ENCODE peak calls at places on chromosome 1, in ten cellular contexts. G is NCI-H1105; M is KBM-7; V is 8988T; S is stimulated activated CD4-positive, alpha-beta T cell treated with anti-CD3 and anti-CD28 coated beads, Interleukin-12 subunit alpha, Interleukin-12 subunit beta, amount 100 ng/mL, for 4 hours; B is mesenteric fat pad; Q is ureter; L is iPS-NIHi11; I is RCC 7860; Y is activated CD4-positive, alpha-beta T cell treated with anti-CD3 and anti-CD28 coated beads, Interleukin-2, amount 10 ng/mL, durations not matched to agents 7 days and 5 days. F is an unnamed sample.

GRCh38 chr1:25743164-25744139 is 56.5 kb upstream of the SELENON start:
- DNase-seq in G (no peak), M (no peak), V (no peak), S (no peak), B (peak; percentile 93), Q (peak; percentile 85), L (no peak), I (no peak), Y (no peak), F (no peak)

GRCh38 chr1:80059940-80060339 is 1053.4 kb upstream of the ADGRL4 start:
- DNase-seq in G (no peak), M (peak; percentile 72), V (no peak), S (no peak), B (no peak), Q (no peak), L (no peak), I (no peak), Y (no peak), F (no peak)

GRCh38 chr1:117658676-117659075 is 52.8 kb downstream of the TENT5C start:
- DNase-seq in G (no peak), M (peak; percentile 34), V (no peak), S (peak; percentile 15), B (no peak), Q (no peak), L (no peak), I (no peak), Y (peak; percentile 90), F (peak; percentile 77)

GRCh38 chr1:14183312-14183711 is 415.2 kb upstream of the KAZN start:
- DNase-seq in G (no peak), M (no peak), V (no peak), S (no peak), B (no peak), Q (no peak), L (peak; percentile 10), I (no peak), Y (no peak), F (no peak)

GRCh38 chr1:30840904-30841598 is 67.5 kb downstream of the SDC3 start:
- DNase-seq in G (no peak), M (peak; percentile 55), V (no peak), S (no peak), B (no peak), Q (no peak), L (peak; percentile 50), I (no peak), Y (no peak), F (no peak)

GRCh38 chr1:234018816-234019215 is 114.3 kb downstream of the SLC35F3 start:
- DNase-seq in G (no peak), M (no peak), V (no peak), S (no peak), B (no peak), Q (no peak), L (no peak), I (no peak), Y (no peak), F (no peak)

GRCh38 chr1:199129247-199129646 is 490.4 kb downstream of the PTPRC start:
- DNase-seq in G (no peak), M (no peak), V (no peak), S (no peak), B (no peak), Q (no peak), L (no peak), I (peak; percentile 14), Y (no peak), F (no peak)

GRCh38 chr1:115229016-115229415 is 109.0 kb downstream of the NGF start:
- DNase-seq in G (peak; percentile 90), M (no peak), V (no peak), S (no peak), B (no peak), Q (no peak), L (no peak), I (peak; percentile 62), Y (no peak), F (no peak)

GRCh38 chr1:25813734-25814471 is 5.9 kb upstream of the MTFR1L start:
- DNase-seq in G (no peak), M (no peak), V (no peak), S (no peak), B (no peak), Q (no peak), L (no peak), I (no peak), Y (no peak), F (no peak)

GRCh38 chr1:209048961-209049669 is 534.4 kb upstream of the CAMK1G start:
- DNase-seq in G (no peak), M (no peak), V (no peak), S (no peak), B (no peak), Q (no peak), L (no peak), I (peak; percentile 82), Y (no peak), F (no peak)

GRCh38 chr1:56494306-56494705 is 85.1 kb downstream of the PLPP3 start:
- DNase-seq in G (no peak), M (no peak), V (no peak), S (no peak), B (no peak), Q (no peak), L (peak; percentile 39), I (no peak), Y (no peak), F (no peak)

GRCh38 chr1:193927550-193927949 is 741.1 kb upstream of the B3GALT2 start:
- DNase-seq in G (no peak), M (no peak), V (no peak), S (no peak), B (no peak), Q (no peak), L (no peak), I (no peak), Y (no peak), F (no peak)

GRCh38 chr1:74652711-74653131 is 20.9 kb downstream of the ERICH3 start:
- DNase-seq in G (no peak), M (peak; percentile 52), V (no peak), S (no peak), B (no peak), Q (peak; percentile 44), L (no peak), I (peak; percentile 98), Y (no peak), F (no peak)

GRCh38 chr1:59026472-59026948 is 242.7 kb upstream of the JUN start:
- DNase-seq in G (no peak), M (no peak), V (no peak), S (no peak), B (no peak), Q (no peak), L (no peak), I (peak; percentile 17), Y (no peak), F (no peak)